ENCODE peak calls at places on chromosomes 16 and 17, in four cellular contexts. O is A549, R is PC-3, D is IMR-90. W is an unnamed sample.

GRCh38 chr17:2853722-2854580 is 57.7 kb downstream of the RAP1GAP2 start:
- DNase-seq in O (peak), R (peak), D (no peak), W (peak)

GRCh38 chr17:48149174-48150106 is 41.9 kb downstream of the SNX11 start:
- DNase-seq in O (peak), R (no peak), D (no peak), W (no peak)

GRCh38 chr16:19105891-19106624 is 7.7 kb upstream of the ITPRIPL2 start:
- DNase-seq in O (no peak), R (no peak), D (peak), W (no peak)

GRCh38 chr16:12252616-12253015 is 276.1 kb downstream of the SNX29 start:
- DNase-seq in O (no peak), R (no peak), D (no peak), W (no peak)

GRCh38 chr16:17768257-17768656 is 297.5 kb upstream of the XYLT1 start:
- DNase-seq in O (no peak), R (no peak), D (peak), W (no peak)

GRCh38 chr17:17751996-17752821 is 71.0 kb downstream of the RAI1 start:
- DNase-seq in O (peak), R (peak), D (peak), W (peak)

GRCh38 chr17:559699-560378 is 154.8 kb downstream of the VPS53 start:
- DNase-seq in O (peak), R (peak), D (peak), W (peak)

GRCh38 chr17:63477471-63478440 is 895 bp downstream of the ACE start:
- DNase-seq in O (no peak), R (peak), D (no peak), W (peak)

GRCh38 chr16:89290472-89290871 is 73.0 kb downstream of the ZNF778 start:
- DNase-seq in O (no peak), R (no peak), D (no peak), W (no peak)

GRCh38 chr16:82585675-82586074 is 41.1 kb upstream of the CDH13 start:
- DNase-seq in O (no peak), R (no peak), D (peak), W (no peak)

GRCh38 chr16:58472266-58472665 is 27.7 kb upstream of the NDRG4 start:
- DNase-seq in O (no peak), R (no peak), D (no peak), W (no peak)

GRCh38 chr17:43733956-43734355 is 24.6 kb downstream of the SOST start:
- DNase-seq in O (no peak), R (no peak), D (no peak), W (no peak)

GRCh38 chr17:39813631-39814030 is 50.5 kb downstream of the IKZF3 start:
- DNase-seq in O (no peak), R (no peak), D (no peak), W (no peak)

GRCh38 chr16:12315330-12316138 is 339.0 kb downstream of the SNX29 start:
- DNase-seq in O (peak), R (peak), D (no peak), W (no peak)

GRCh38 chr16:56882077-56882476 is 17.1 kb downstream of the SLC12A3 start:
- DNase-seq in O (no peak), R (no peak), D (no peak), W (no peak)

GRCh38 chr17:65925606-65926307 is 266.2 kb downstream of the CEP112 start:
- DNase-seq in O (no peak), R (peak), D (peak), W (no peak)

GRCh38 chr16:88769617-88770458 is 15.2 kb downstream of the PIEZO1 start:
- DNase-seq in O (peak), R (peak), D (no peak), W (peak)

GRCh38 chr16:59181821-59182420 is 447.8 kb upstream of the GOT2 start:
- DNase-seq in O (no peak), R (no peak), D (no peak), W (no peak)

GRCh38 chr16:9316615-9317014 is 225.2 kb downstream of the HAPSTR1 start:
- DNase-seq in O (no peak), R (no peak), D (no peak), W (no peak)

GRCh38 chr17:16474012-16474725 is 17.8 kb downstream of the LRRC75A start:
- DNase-seq in O (no peak), R (no peak), D (peak), W (peak)

GRCh38 chr16:62077998-62078397 is 41.8 kb upstream of the CDH8 start:
- DNase-seq in O (peak), R (peak), D (no peak), W (no peak)

GRCh38 chr17:20123209-20123608 is 114.0 kb downstream of the SPECC1 start:
- DNase-seq in O (no peak), R (no peak), D (no peak), W (no peak)

GRCh38 chr17:1188812-1189211 is 9.0 kb upstream of the ABR start:
- DNase-seq in O (no peak), R (no peak), D (peak), W (no peak)

GRCh38 chr17:30520882-30521281 is 43.7 kb downstream of the GOSR1 start:
- DNase-seq in O (no peak), R (no peak), D (no peak), W (peak)

GRCh38 chr16:4869147-4869790 is 22.0 kb downstream of the UBN1 start:
- DNase-seq in O (no peak), R (no peak), D (no peak), W (no peak)

GRCh38 chr17:66661411-66661843 is 173.5 kb upstream of the CACNG5 start:
- DNase-seq in O (peak), R (peak), D (peak), W (peak)

GRCh38 chr16:78058165-78058564 is 35.8 kb downstream of the CLEC3A start:
- DNase-seq in O (no peak), R (no peak), D (no peak), W (no peak)

GRCh38 chr17:79033741-79034501 is 10.0 kb downstream of the C1QTNF1 start:
- DNase-seq in O (no peak), R (no peak), D (no peak), W (no peak)

GRCh38 chr17:41885733-41886132 is 20.5 kb upstream of the KLHL11 start:
- DNase-seq in O (peak), R (no peak), D (no peak), W (no peak)

GRCh38 chr17:19369107-19369778 is 6.7 kb upstream of the B9D1 start:
- DNase-seq in O (no peak), R (no peak), D (no peak), W (no peak)

GRCh38 chr16:2518823-2519710 is 1.1 kb upstream of the AMDHD2 start:
- DNase-seq in O (no peak), R (no peak), D (no peak), W (no peak)

GRCh38 chr16:30775381-30776099 is 11.5 kb downstream of the ZNF629 start:
- DNase-seq in O (peak), R (peak), D (peak), W (peak)

GRCh38 chr16:81487301-81487720 is 42.7 kb downstream of the CMIP start:
- DNase-seq in O (no peak), R (no peak), D (no peak), W (no peak)

GRCh38 chr17:45410144-45411091 is 22.3 kb downstream of the ARHGAP27 start:
- DNase-seq in O (no peak), R (no peak), D (no peak), W (no peak)
- H3K4me3 ChIP-seq in O (no peak), R (no peak), D (no peak), W (no peak)

GRCh38 chr16:29743475-29743826 is 2.3 kb downstream of the C16orf54 start:
- DNase-seq in O (no peak), R (no peak), D (no peak), W (no peak)

GRCh38 chr16:29744541-29745101 is 1.2 kb downstream of the C16orf54 start:
- DNase-seq in O (no peak), R (no peak), D (no peak), W (no peak)

GRCh38 chr16:29745126-29745852 is 501 bp downstream of the C16orf54 start:
- DNase-seq in O (no peak), R (no peak), D (no peak), W (no peak)

GRCh38 chr16:29742683-29743275 is 3.0 kb downstream of the C16orf54 start:
- DNase-seq in O (no peak), R (no peak), D (no peak), W (no peak)

GRCh38 chr16:29743827-29744531 is 1.8 kb downstream of the C16orf54 start:
- DNase-seq in O (no peak), R (no peak), D (no peak), W (no peak)
- H3K4me2 ChIP-seq in O (no peak), R (no peak), D (no peak), W (no peak)

GRCh38 chr16:54283735-54284318 is 2.8 kb downstream of the IRX3 start:
- DNase-seq in O (no peak), R (no peak), D (no peak), W (no peak)

GRCh38 chr16:54282202-54282922 is 4.2 kb downstream of the IRX3 start:
- DNase-seq in O (peak), R (peak), D (no peak), W (no peak)

GRCh38 chr16:54281535-54282201 is 4.9 kb downstream of the IRX3 start:
- DNase-seq in O (no peak), R (no peak), D (no peak), W (no peak)

GRCh38 chr16:54284319-54284930 is 2.2 kb downstream of the IRX3 start:
- DNase-seq in O (no peak), R (no peak), D (no peak), W (no peak)

DNA sequence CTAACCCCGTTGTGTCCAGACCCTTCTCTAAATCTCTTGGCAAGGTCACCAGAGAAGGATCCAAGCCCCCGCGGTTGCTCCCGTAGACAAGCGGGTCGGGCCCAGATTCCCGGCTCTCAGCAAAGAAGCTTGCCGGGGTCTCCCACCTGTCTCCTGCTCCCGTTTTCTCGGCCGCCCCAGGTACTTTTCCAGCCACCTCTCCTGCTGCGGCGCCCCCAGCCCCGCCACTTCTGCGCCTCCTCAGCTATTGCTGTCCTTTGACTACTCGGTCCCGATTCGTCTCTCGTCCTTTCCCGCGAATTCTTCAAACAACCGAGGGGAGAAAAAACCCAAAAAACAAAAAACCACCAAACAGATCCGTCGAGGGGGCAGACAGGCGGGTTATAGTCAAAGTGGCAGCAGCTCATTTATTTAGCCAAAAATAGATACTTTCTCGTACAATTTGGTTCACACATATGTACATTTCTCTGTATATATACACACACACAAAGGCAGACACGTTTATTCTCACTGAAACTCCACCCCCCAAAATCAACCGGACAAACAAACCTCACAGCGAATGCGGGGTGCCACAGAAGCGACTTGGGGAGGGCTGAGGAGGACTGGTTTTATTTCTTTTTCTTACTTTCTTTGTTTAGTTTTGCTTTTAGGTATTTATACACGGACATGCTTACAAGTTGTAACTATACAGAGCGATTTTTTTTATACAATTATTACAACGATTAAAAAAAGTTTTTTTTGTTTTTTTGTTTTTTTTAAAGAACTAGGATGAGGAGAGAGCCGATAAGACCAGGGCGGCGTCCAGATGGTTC is 3.5 kb downstream of the IRX3 start:
- DNase-seq in O (no peak), R (no peak), D (no peak), W (no peak)
- H3K4me3 ChIP-seq in O (no peak), R (no peak), D (no peak), W (no peak)

DNA sequence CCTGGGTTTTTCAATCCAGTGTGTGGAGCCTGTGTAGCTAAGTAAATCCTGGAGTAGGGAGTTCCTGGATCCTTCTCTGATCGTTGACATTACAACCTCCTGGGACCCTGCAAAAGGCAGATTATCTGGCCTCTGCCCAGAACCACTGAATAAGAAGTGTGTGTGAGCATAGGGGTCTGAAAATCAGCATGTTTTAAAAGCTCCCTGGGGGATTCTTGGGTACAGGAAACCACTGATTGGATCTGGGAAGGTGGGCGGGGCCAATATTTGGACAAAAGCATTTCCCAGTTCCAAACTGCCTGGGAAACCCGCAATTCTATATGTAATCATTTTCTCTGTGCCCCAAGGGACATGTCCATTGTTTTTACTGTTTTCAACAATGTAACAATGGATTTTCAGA is 27.2 kb upstream of the BEAN1 start:
- DNase-seq in O (no peak), R (no peak), D (no peak), W (no peak)
- H3K4me2 ChIP-seq in O (no peak), R (no peak), D (no peak), W (no peak)

GRCh38 chr17:4500188-4500565 is 1.5 kb downstream of the SPNS2 start:
- DNase-seq in O (no peak), R (no peak), D (no peak), W (no peak)

GRCh38 chr17:4499431-4500187 is 928 bp downstream of the SPNS2 start:
- DNase-seq in O (peak), R (no peak), D (no peak), W (peak)

GRCh38 chr17:4502466-4503154 is 3.9 kb downstream of the SPNS2 start:
- DNase-seq in O (no peak), R (no peak), D (no peak), W (no peak)

GRCh38 chr17:4503283-4504005 is 4.8 kb downstream of the SPNS2 start:
- DNase-seq in O (no peak), R (no peak), D (no peak), W (no peak)

GRCh38 chr17:4501295-4501949 is 2.7 kb downstream of the SPNS2 start:
- DNase-seq in O (no peak), R (no peak), D (no peak), W (no peak)
- H3K4me3 ChIP-seq in O (no peak), R (no peak), D (no peak), W (no peak)

DNA sequence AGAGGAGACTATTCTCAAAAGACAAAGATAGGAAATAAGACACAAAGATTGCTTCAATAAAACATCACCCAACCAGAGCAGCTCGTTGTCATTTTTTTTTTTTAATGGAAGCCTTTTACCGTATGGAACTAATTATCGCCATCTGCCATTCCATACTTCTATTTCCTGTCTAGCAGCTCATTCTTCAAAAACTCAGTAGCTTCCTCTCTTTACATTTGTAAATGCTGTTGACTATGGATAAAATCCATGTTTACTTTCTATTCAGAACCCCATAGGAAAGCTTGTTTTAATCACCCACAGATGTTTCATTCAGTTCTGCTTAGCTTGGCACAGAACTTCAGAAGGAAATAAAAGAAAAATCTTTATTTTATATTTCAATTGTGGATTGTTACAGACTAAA is 110.0 kb upstream of the PSMD7 start:
- DNase-seq in O (no peak), R (no peak), D (peak), W (no peak)
- H3K4me2 ChIP-seq in O (no peak), R (no peak), D (no peak), W (no peak)

DNA sequence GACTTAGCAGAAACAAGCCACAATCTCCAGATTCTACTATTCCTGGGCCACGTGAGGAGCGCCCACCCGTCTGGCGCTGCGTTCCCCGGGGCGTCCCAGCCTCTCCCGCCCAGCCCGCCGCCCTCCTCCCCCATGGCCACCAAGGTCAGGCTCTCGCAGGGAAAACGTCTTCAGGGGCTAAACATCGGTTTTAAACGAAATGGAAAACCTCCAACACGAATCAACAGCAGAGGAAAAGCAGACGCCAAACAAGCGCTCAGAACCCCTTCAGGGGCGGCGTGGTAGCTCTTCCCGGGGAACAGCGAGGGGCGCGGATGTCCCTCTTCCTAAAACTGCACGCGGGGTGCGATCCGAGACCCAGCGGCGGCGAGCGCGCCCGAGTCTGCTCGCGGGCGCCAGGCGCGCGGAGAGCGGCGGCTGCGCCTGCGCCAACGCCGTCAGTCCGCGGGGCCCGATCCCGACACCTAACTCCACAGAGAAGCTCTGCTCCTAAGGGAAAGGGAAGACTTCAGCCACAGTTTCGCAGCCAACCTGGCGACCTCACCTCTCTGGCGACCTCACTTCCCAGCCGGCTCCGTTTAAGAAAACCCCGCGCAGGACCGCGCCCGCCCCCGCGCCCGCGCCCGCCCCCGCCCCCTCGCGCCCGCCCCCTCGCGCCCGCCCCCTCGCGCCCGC is 499 bp upstream of the COG1 start:
- DNase-seq in O (peak), R (peak), D (peak), W (peak)
- H3K4me3 ChIP-seq in O (peak), R (peak), D (peak), W (peak)

W was measured in mesenchymal stem cell.